ENCODE peak calls at places on chromosomes 1 and 21, in six cellular contexts. One of them, this sample, is unnamed. For H3K79me1, the result is how much of the 10 kb centered on the place peaks cover.

GRCh38 chr1:29621826-29622435 is 385.6 kb downstream of the PTPRU start:
- DNase-seq in trophoblast cell: no peak
- DNase-seq in neuronal stem cell: no peak
- DNase-seq in mesenchymal stem cell: no peak
- DNase-seq in IMR-90: no peak
- DNase-seq in H1: no peak
- DNase-seq in this sample: no peak

GRCh38 chr21:38306833-38307232 is 50.0 kb downstream of the KCNJ15 start:
- DNase-seq in mesenchymal stem cell: peak
- DNase-seq in neuronal stem cell: no peak
- DNase-seq in IMR-90: peak
- DNase-seq in trophoblast cell: no peak
- DNase-seq in H1: no peak
- DNase-seq in this sample: no peak

GRCh38 chr1:108611984-108612383 is 48.9 kb downstream of the HENMT1 start:
- DNase-seq in trophoblast cell: no peak
- DNase-seq in H1: no peak
- DNase-seq in neuronal stem cell: no peak
- DNase-seq in mesenchymal stem cell: no peak
- DNase-seq in IMR-90: no peak
- DNase-seq in this sample: no peak

GRCh38 chr1:7664147-7664892 is 106.8 kb upstream of the VAMP3 start:
- DNase-seq in neuronal stem cell: no peak
- DNase-seq in H1: no peak
- DNase-seq in mesenchymal stem cell: no peak
- DNase-seq in IMR-90: no peak
- DNase-seq in trophoblast cell: no peak
- DNase-seq in this sample: no peak

GRCh38 chr1:77245724-77246294 is 26.6 kb upstream of the PIGK start:
- DNase-seq in trophoblast cell: no peak
- DNase-seq in neuronal stem cell: no peak
- DNase-seq in H1: no peak
- DNase-seq in mesenchymal stem cell: peak
- DNase-seq in IMR-90: peak
- DNase-seq in this sample: no peak

GRCh38 chr1:31335007-31335406 is 37.9 kb downstream of the FABP3 start:
- DNase-seq in mesenchymal stem cell: peak
- DNase-seq in IMR-90: peak
- DNase-seq in neuronal stem cell: peak
- DNase-seq in H1: no peak
- DNase-seq in trophoblast cell: peak
- DNase-seq in this sample: no peak

GRCh38 chr21:26433386-26433785 is 139.7 kb downstream of the CYYR1 start:
- DNase-seq in neuronal stem cell: no peak
- DNase-seq in IMR-90: no peak
- DNase-seq in trophoblast cell: peak
- DNase-seq in H1: no peak
- DNase-seq in mesenchymal stem cell: no peak
- DNase-seq in this sample: no peak

GRCh38 chr1:16293568-16293967 is 56.6 kb upstream of the CPLANE2 start:
- DNase-seq in neuronal stem cell: no peak
- DNase-seq in IMR-90: no peak
- DNase-seq in mesenchymal stem cell: no peak
- DNase-seq in trophoblast cell: no peak
- DNase-seq in H1: no peak
- DNase-seq in this sample: no peak

GRCh38 chr1:31839662-31840343 is 24.0 kb upstream of the SPOCD1 start:
- DNase-seq in trophoblast cell: no peak
- DNase-seq in mesenchymal stem cell: no peak
- DNase-seq in H1: no peak
- DNase-seq in neuronal stem cell: no peak
- DNase-seq in IMR-90: peak
- DNase-seq in this sample: no peak

GRCh38 chr1:3858231-3858981 is 1.1 kb downstream of the DFFB start:
- DNase-seq in IMR-90: peak
- DNase-seq in trophoblast cell: peak
- DNase-seq in neuronal stem cell: no peak
- DNase-seq in H1: no peak
- DNase-seq in mesenchymal stem cell: peak
- DNase-seq in this sample: no peak

GRCh38 chr1:116852910-116853309 is 56.8 kb upstream of the PTGFRN start:
- DNase-seq in H1: no peak
- DNase-seq in neuronal stem cell: no peak
- DNase-seq in trophoblast cell: peak
- DNase-seq in mesenchymal stem cell: peak
- DNase-seq in IMR-90: no peak
- DNase-seq in this sample: no peak

GRCh38 chr1:201634261-201634660 is 95.3 kb downstream of the NAV1 start:
- DNase-seq in trophoblast cell: no peak
- DNase-seq in H1: no peak
- DNase-seq in neuronal stem cell: no peak
- DNase-seq in mesenchymal stem cell: peak
- DNase-seq in IMR-90: peak
- DNase-seq in this sample: no peak

GRCh38 chr1:31248276-31248675 is 8.6 kb upstream of the NKAIN1 start:
- DNase-seq in IMR-90: no peak
- DNase-seq in mesenchymal stem cell: no peak
- DNase-seq in H1: no peak
- DNase-seq in trophoblast cell: no peak
- DNase-seq in neuronal stem cell: no peak
- DNase-seq in this sample: no peak

GRCh38 chr1:33072707-33073106 is 8.2 kb upstream of the AZIN2 start:
- DNase-seq in neuronal stem cell: no peak
- DNase-seq in mesenchymal stem cell: no peak
- DNase-seq in H1: no peak
- DNase-seq in IMR-90: no peak
- DNase-seq in trophoblast cell: no peak
- DNase-seq in this sample: no peak

GRCh38 chr1:102858695-102859094 is 249.6 kb downstream of the COL11A1 start:
- DNase-seq in IMR-90: peak
- DNase-seq in mesenchymal stem cell: peak
- DNase-seq in trophoblast cell: peak
- DNase-seq in H1: no peak
- DNase-seq in neuronal stem cell: no peak
- DNase-seq in this sample: no peak

GRCh38 chr1:209603877-209604276 is 20.4 kb downstream of the CAMK1G start:
- DNase-seq in H1: no peak
- DNase-seq in neuronal stem cell: no peak
- DNase-seq in trophoblast cell: no peak
- DNase-seq in IMR-90: no peak
- DNase-seq in mesenchymal stem cell: no peak
- DNase-seq in this sample: no peak

GRCh38 chr21:17513214-17514123 is 626 bp downstream of the CXADR start:
- DNase-seq in IMR-90: no peak
- DNase-seq in trophoblast cell: peak
- DNase-seq in mesenchymal stem cell: peak
- DNase-seq in neuronal stem cell: peak
- DNase-seq in H1: no peak
- DNase-seq in this sample: peak

GRCh38 chr1:154808909-154809262 is 61.2 kb downstream of the KCNN3 start:
- DNase-seq in H1: no peak
- DNase-seq in trophoblast cell: peak
- DNase-seq in mesenchymal stem cell: peak
- DNase-seq in IMR-90: peak
- DNase-seq in neuronal stem cell: no peak
- DNase-seq in this sample: no peak

GRCh38 chr1:110393691-110394564 is 3.1 kb upstream of the SLC16A4 start:
- DNase-seq in trophoblast cell: peak
- DNase-seq in neuronal stem cell: no peak
- DNase-seq in IMR-90: peak
- DNase-seq in H1: no peak
- DNase-seq in mesenchymal stem cell: peak
- DNase-seq in this sample: no peak

GRCh38 chr1:220290163-220290761 is 18.0 kb upstream of the RAB3GAP2 start:
- DNase-seq in H1: no peak
- DNase-seq in neuronal stem cell: no peak
- DNase-seq in mesenchymal stem cell: no peak
- DNase-seq in IMR-90: no peak
- DNase-seq in trophoblast cell: no peak
- DNase-seq in this sample: no peak

GRCh38 chr1:164575356-164575755 is 16.4 kb downstream of the PBX1 start:
- DNase-seq in trophoblast cell: no peak
- DNase-seq in neuronal stem cell: no peak
- DNase-seq in H1: no peak
- DNase-seq in IMR-90: no peak
- DNase-seq in mesenchymal stem cell: no peak
- DNase-seq in this sample: no peak

GRCh38 chr1:24364605-24364974 is 45.4 kb downstream of the GRHL3 start:
- DNase-seq in IMR-90: no peak
- DNase-seq in neuronal stem cell: peak
- DNase-seq in mesenchymal stem cell: no peak
- DNase-seq in trophoblast cell: no peak
- DNase-seq in H1: no peak
- DNase-seq in this sample: no peak

GRCh38 chr1:11918779-11919519 is 7.3 kb downstream of the KIAA2013 start:
- DNase-seq in mesenchymal stem cell: peak
- DNase-seq in IMR-90: peak
- DNase-seq in neuronal stem cell: no peak
- DNase-seq in H1: no peak
- DNase-seq in trophoblast cell: peak
- DNase-seq in this sample: no peak

GRCh38 chr1:154474802-154475201 is 27.2 kb upstream of the TDRD10 start:
- DNase-seq in trophoblast cell: no peak
- DNase-seq in mesenchymal stem cell: peak
- DNase-seq in H1: no peak
- DNase-seq in IMR-90: peak
- DNase-seq in neuronal stem cell: no peak
- DNase-seq in this sample: no peak

GRCh38 chr1:191206808-191207207 is 729.1 kb upstream of the BRINP3 start:
- DNase-seq in trophoblast cell: no peak
- DNase-seq in neuronal stem cell: no peak
- DNase-seq in IMR-90: peak
- DNase-seq in mesenchymal stem cell: no peak
- DNase-seq in H1: no peak
- DNase-seq in this sample: no peak

GRCh38 chr1:10867138-10867721 is 70.8 kb upstream of the CASZ1 start:
- DNase-seq in IMR-90: peak
- DNase-seq in H1: no peak
- DNase-seq in trophoblast cell: peak
- DNase-seq in neuronal stem cell: peak
- DNase-seq in mesenchymal stem cell: peak
- DNase-seq in this sample: peak

GRCh38 chr1:208332774-208333126 is 88.6 kb upstream of the PLXNA2 start:
- DNase-seq in mesenchymal stem cell: no peak
- DNase-seq in neuronal stem cell: no peak
- DNase-seq in H1: no peak
- DNase-seq in trophoblast cell: no peak
- DNase-seq in IMR-90: no peak
- DNase-seq in this sample: no peak

GRCh38 chr1:89516055-89516454 is 8.6 kb upstream of the LRRC8B start:
- DNase-seq in H1: no peak
- DNase-seq in trophoblast cell: peak
- DNase-seq in neuronal stem cell: no peak
- DNase-seq in mesenchymal stem cell: peak
- DNase-seq in IMR-90: peak
- DNase-seq in this sample: no peak
- H4K91ac ChIP-seq in H1: no peak
- H4K91ac ChIP-seq in trophoblast cell: no peak
- H4K91ac ChIP-seq in neuronal stem cell: no peak
- H4K91ac ChIP-seq in mesenchymal stem cell: no peak
- H4K91ac ChIP-seq in IMR-90: no peak
- H4K91ac ChIP-seq in this sample: no peak

GRCh38 chr1:53323316-53323715 is 4.6 kb downstream of the LRP8 start:
- DNase-seq in mesenchymal stem cell: no peak
- DNase-seq in neuronal stem cell: no peak
- DNase-seq in IMR-90: no peak
- DNase-seq in H1: no peak
- DNase-seq in trophoblast cell: no peak
- DNase-seq in this sample: no peak

GRCh38 chr1:53319296-53320101 is 8.4 kb downstream of the LRP8 start:
- DNase-seq in mesenchymal stem cell: no peak
- DNase-seq in neuronal stem cell: no peak
- DNase-seq in H1: no peak
- DNase-seq in IMR-90: no peak
- DNase-seq in trophoblast cell: no peak
- DNase-seq in this sample: no peak

GRCh38 chr1:53321366-53321765 is 6.5 kb downstream of the LRP8 start:
- DNase-seq in H1: no peak
- DNase-seq in neuronal stem cell: peak
- DNase-seq in IMR-90: no peak
- DNase-seq in mesenchymal stem cell: no peak
- DNase-seq in trophoblast cell: peak
- DNase-seq in this sample: peak

GRCh38 chr1:53321776-53322602 is 5.9 kb downstream of the LRP8 start:
- DNase-seq in H1: no peak
- DNase-seq in mesenchymal stem cell: no peak
- DNase-seq in trophoblast cell: no peak
- DNase-seq in neuronal stem cell: no peak
- DNase-seq in IMR-90: no peak
- DNase-seq in this sample: no peak

GRCh38 chr1:53320646-53321045 is 7.2 kb downstream of the LRP8 start:
- DNase-seq in IMR-90: no peak
- DNase-seq in trophoblast cell: no peak
- DNase-seq in neuronal stem cell: no peak
- DNase-seq in H1: no peak
- DNase-seq in mesenchymal stem cell: no peak
- DNase-seq in this sample: no peak
- H3K79me1 ChIP-seq in IMR-90: under half
- H3K79me1 ChIP-seq in trophoblast cell: under half
- H3K79me1 ChIP-seq in neuronal stem cell: under half
- H3K79me1 ChIP-seq in H1: half or more
- H3K79me1 ChIP-seq in mesenchymal stem cell: under half
- H3K79me1 ChIP-seq in this sample: under half

GRCh38 chr21:44441581-44442265 is 13.6 kb upstream of the LRRC3 start:
- DNase-seq in H1: no peak
- DNase-seq in mesenchymal stem cell: no peak
- DNase-seq in neuronal stem cell: no peak
- DNase-seq in IMR-90: no peak
- DNase-seq in trophoblast cell: no peak
- DNase-seq in this sample: no peak

GRCh38 chr21:44440241-44441040 is 14.9 kb upstream of the LRRC3 start:
- DNase-seq in neuronal stem cell: no peak
- DNase-seq in trophoblast cell: no peak
- DNase-seq in mesenchymal stem cell: no peak
- DNase-seq in H1: no peak
- DNase-seq in IMR-90: no peak
- DNase-seq in this sample: no peak

GRCh38 chr21:44442266-44443125 is 12.8 kb upstream of the LRRC3 start:
- DNase-seq in trophoblast cell: no peak
- DNase-seq in IMR-90: no peak
- DNase-seq in H1: no peak
- DNase-seq in mesenchymal stem cell: no peak
- DNase-seq in neuronal stem cell: no peak
- DNase-seq in this sample: no peak

GRCh38 chr21:44439211-44439600 is 16.1 kb upstream of the LRRC3 start:
- DNase-seq in H1: no peak
- DNase-seq in neuronal stem cell: no peak
- DNase-seq in trophoblast cell: no peak
- DNase-seq in IMR-90: no peak
- DNase-seq in mesenchymal stem cell: no peak
- DNase-seq in this sample: no peak

GRCh38 chr21:44441041-44441400 is 14.3 kb upstream of the LRRC3 start:
- DNase-seq in trophoblast cell: no peak
- DNase-seq in mesenchymal stem cell: no peak
- DNase-seq in H1: no peak
- DNase-seq in IMR-90: no peak
- DNase-seq in neuronal stem cell: no peak
- DNase-seq in this sample: no peak
- H4K91ac ChIP-seq in trophoblast cell: no peak
- H4K91ac ChIP-seq in mesenchymal stem cell: no peak
- H4K91ac ChIP-seq in H1: no peak
- H4K91ac ChIP-seq in IMR-90: no peak
- H4K91ac ChIP-seq in neuronal stem cell: no peak
- H4K91ac ChIP-seq in this sample: no peak

GRCh38 chr1:54265661-54266060 is 65.7 kb downstream of the MRPL37 start:
- DNase-seq in neuronal stem cell: no peak
- DNase-seq in H1: no peak
- DNase-seq in trophoblast cell: no peak
- DNase-seq in mesenchymal stem cell: no peak
- DNase-seq in IMR-90: no peak
- DNase-seq in this sample: no peak
- H3K79me1 ChIP-seq in neuronal stem cell: under half
- H3K79me1 ChIP-seq in H1: under half
- H3K79me1 ChIP-seq in trophoblast cell: under half
- H3K79me1 ChIP-seq in mesenchymal stem cell: half or more
- H3K79me1 ChIP-seq in IMR-90: under half
- H3K79me1 ChIP-seq in this sample: under half

This sample was measured in H9.